ENCODE peak calls at places on chromosome 13, in nine cellular contexts. One of them, this sample, is unnamed.

GRCh38 chr13:20399961-20400360 is 125.7 kb downstream of the CRYL1 start:
- DNase-seq in heart right ventricle: no peak
- DNase-seq in ascending aorta: peak
- DNase-seq in upper lobe of right lung: no peak
- DNase-seq in naive thymus-derived CD4-positive, alpha-beta T cell: no peak
- DNase-seq in psoas muscle: no peak
- DNase-seq in CD8-positive, alpha-beta memory T cell: no peak
- DNase-seq in left ventricle myocardium inferior: no peak
- DNase-seq in AG09309: no peak
- DNase-seq in this sample: no peak

GRCh38 chr13:61727714-61728275 is 312.1 kb upstream of the PCDH20 start:
- DNase-seq in naive thymus-derived CD4-positive, alpha-beta T cell: no peak
- DNase-seq in upper lobe of right lung: no peak
- DNase-seq in CD8-positive, alpha-beta memory T cell: no peak
- DNase-seq in AG09309: no peak
- DNase-seq in heart right ventricle: no peak
- DNase-seq in left ventricle myocardium inferior: no peak
- DNase-seq in psoas muscle: no peak
- DNase-seq in ascending aorta: no peak
- DNase-seq in this sample: no peak

GRCh38 chr13:22703601-22704209 is 477.1 kb upstream of the SGCG start:
- DNase-seq in psoas muscle: no peak
- DNase-seq in left ventricle myocardium inferior: no peak
- DNase-seq in naive thymus-derived CD4-positive, alpha-beta T cell: no peak
- DNase-seq in ascending aorta: no peak
- DNase-seq in AG09309: no peak
- DNase-seq in heart right ventricle: no peak
- DNase-seq in upper lobe of right lung: no peak
- DNase-seq in CD8-positive, alpha-beta memory T cell: no peak
- DNase-seq in this sample: no peak

GRCh38 chr13:44323754-44324153 is 49.9 kb upstream of the SERP2 start:
- DNase-seq in AG09309: no peak
- DNase-seq in left ventricle myocardium inferior: no peak
- DNase-seq in heart right ventricle: no peak
- DNase-seq in CD8-positive, alpha-beta memory T cell: no peak
- DNase-seq in psoas muscle: no peak
- DNase-seq in upper lobe of right lung: no peak
- DNase-seq in naive thymus-derived CD4-positive, alpha-beta T cell: no peak
- DNase-seq in ascending aorta: no peak
- DNase-seq in this sample: no peak

GRCh38 chr13:76711515-76712182 is 174.6 kb downstream of the KCTD12 start:
- DNase-seq in heart right ventricle: no peak
- DNase-seq in ascending aorta: no peak
- DNase-seq in CD8-positive, alpha-beta memory T cell: no peak
- DNase-seq in psoas muscle: no peak
- DNase-seq in upper lobe of right lung: no peak
- DNase-seq in left ventricle myocardium inferior: no peak
- DNase-seq in naive thymus-derived CD4-positive, alpha-beta T cell: no peak
- DNase-seq in AG09309: peak
- DNase-seq in this sample: no peak

GRCh38 chr13:32278456-32278855 is 36.7 kb downstream of the ZAR1L start:
- DNase-seq in heart right ventricle: no peak
- DNase-seq in left ventricle myocardium inferior: no peak
- DNase-seq in upper lobe of right lung: no peak
- DNase-seq in ascending aorta: no peak
- DNase-seq in AG09309: no peak
- DNase-seq in psoas muscle: no peak
- DNase-seq in naive thymus-derived CD4-positive, alpha-beta T cell: no peak
- DNase-seq in CD8-positive, alpha-beta memory T cell: no peak
- DNase-seq in this sample: peak

GRCh38 chr13:71964491-71965108 is 97.6 kb upstream of the DACH1 start:
- DNase-seq in ascending aorta: no peak
- DNase-seq in left ventricle myocardium inferior: no peak
- DNase-seq in AG09309: no peak
- DNase-seq in psoas muscle: no peak
- DNase-seq in CD8-positive, alpha-beta memory T cell: no peak
- DNase-seq in heart right ventricle: no peak
- DNase-seq in naive thymus-derived CD4-positive, alpha-beta T cell: no peak
- DNase-seq in upper lobe of right lung: no peak
- DNase-seq in this sample: no peak

GRCh38 chr13:44331446-44331845 is 42.2 kb upstream of the SERP2 start:
- DNase-seq in CD8-positive, alpha-beta memory T cell: no peak
- DNase-seq in naive thymus-derived CD4-positive, alpha-beta T cell: no peak
- DNase-seq in upper lobe of right lung: no peak
- DNase-seq in AG09309: no peak
- DNase-seq in ascending aorta: no peak
- DNase-seq in heart right ventricle: no peak
- DNase-seq in left ventricle myocardium inferior: no peak
- DNase-seq in psoas muscle: no peak
- DNase-seq in this sample: no peak

GRCh38 chr13:43626994-43627393 is 159.8 kb downstream of the ENOX1 start:
- DNase-seq in left ventricle myocardium inferior: no peak
- DNase-seq in upper lobe of right lung: no peak
- DNase-seq in ascending aorta: no peak
- DNase-seq in psoas muscle: no peak
- DNase-seq in CD8-positive, alpha-beta memory T cell: no peak
- DNase-seq in naive thymus-derived CD4-positive, alpha-beta T cell: no peak
- DNase-seq in AG09309: no peak
- DNase-seq in heart right ventricle: no peak
- DNase-seq in this sample: no peak

GRCh38 chr13:56317839-56318238 is 822.9 kb upstream of the PRR20A start:
- DNase-seq in left ventricle myocardium inferior: no peak
- DNase-seq in CD8-positive, alpha-beta memory T cell: no peak
- DNase-seq in psoas muscle: no peak
- DNase-seq in ascending aorta: no peak
- DNase-seq in upper lobe of right lung: no peak
- DNase-seq in AG09309: no peak
- DNase-seq in heart right ventricle: no peak
- DNase-seq in naive thymus-derived CD4-positive, alpha-beta T cell: no peak
- DNase-seq in this sample: no peak

DNA sequence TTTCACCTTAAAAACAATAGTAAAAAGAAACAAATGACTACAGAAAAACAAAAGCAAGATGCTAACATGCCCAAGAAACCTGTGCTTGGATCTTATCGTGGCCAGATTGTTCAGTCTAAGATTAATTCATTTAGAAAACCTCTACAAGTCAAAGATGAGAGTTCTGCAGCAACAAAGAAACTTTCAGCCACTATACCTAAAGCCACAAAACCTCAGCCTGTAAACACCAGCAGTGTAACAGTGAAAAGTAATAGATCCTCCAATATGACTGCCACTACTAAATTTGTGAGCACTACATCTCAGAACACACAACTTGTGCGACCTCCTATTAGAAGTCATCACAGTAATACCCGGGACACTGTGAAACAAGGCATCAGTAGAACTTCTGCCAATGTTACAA is 6.0 kb downstream of the CKAP2 start:
- DNase-seq in CD8-positive, alpha-beta memory T cell: no peak
- DNase-seq in naive thymus-derived CD4-positive, alpha-beta T cell: no peak
- DNase-seq in psoas muscle: no peak
- DNase-seq in heart right ventricle: no peak
- DNase-seq in left ventricle myocardium inferior: no peak
- DNase-seq in AG09309: no peak
- DNase-seq in ascending aorta: no peak
- DNase-seq in upper lobe of right lung: no peak
- DNase-seq in this sample: no peak
- H3K4me3 ChIP-seq in CD8-positive, alpha-beta memory T cell: no peak
- H3K4me3 ChIP-seq in naive thymus-derived CD4-positive, alpha-beta T cell: no peak
- H3K4me3 ChIP-seq in psoas muscle: no peak
- H3K4me3 ChIP-seq in heart right ventricle: no peak
- H3K4me3 ChIP-seq in left ventricle myocardium inferior: no peak
- H3K4me3 ChIP-seq in AG09309: no peak
- H3K4me3 ChIP-seq in ascending aorta: no peak
- H3K4me3 ChIP-seq in upper lobe of right lung: no peak
- H3K4me3 ChIP-seq in this sample: no peak

GRCh38 chr13:114203536-114203935 is 24.5 kb downstream of the CFAP97D2 start:
- DNase-seq in left ventricle myocardium inferior: no peak
- DNase-seq in psoas muscle: no peak
- DNase-seq in ascending aorta: no peak
- DNase-seq in AG09309: no peak
- DNase-seq in upper lobe of right lung: no peak
- DNase-seq in CD8-positive, alpha-beta memory T cell: no peak
- DNase-seq in heart right ventricle: no peak
- DNase-seq in naive thymus-derived CD4-positive, alpha-beta T cell: peak
- DNase-seq in this sample: no peak

GRCh38 chr13:114199961-114200672 is 21.1 kb downstream of the CFAP97D2 start:
- DNase-seq in upper lobe of right lung: no peak
- DNase-seq in heart right ventricle: no peak
- DNase-seq in CD8-positive, alpha-beta memory T cell: no peak
- DNase-seq in psoas muscle: no peak
- DNase-seq in AG09309: no peak
- DNase-seq in ascending aorta: no peak
- DNase-seq in left ventricle myocardium inferior: no peak
- DNase-seq in naive thymus-derived CD4-positive, alpha-beta T cell: no peak
- DNase-seq in this sample: no peak

GRCh38 chr13:114198556-114198955 is 19.5 kb downstream of the CFAP97D2 start:
- DNase-seq in psoas muscle: no peak
- DNase-seq in naive thymus-derived CD4-positive, alpha-beta T cell: no peak
- DNase-seq in AG09309: no peak
- DNase-seq in CD8-positive, alpha-beta memory T cell: no peak
- DNase-seq in ascending aorta: peak
- DNase-seq in left ventricle myocardium inferior: no peak
- DNase-seq in upper lobe of right lung: no peak
- DNase-seq in heart right ventricle: no peak
- DNase-seq in this sample: no peak

GRCh38 chr13:114202581-114202980 is 23.5 kb downstream of the CFAP97D2 start:
- DNase-seq in naive thymus-derived CD4-positive, alpha-beta T cell: no peak
- DNase-seq in upper lobe of right lung: no peak
- DNase-seq in CD8-positive, alpha-beta memory T cell: no peak
- DNase-seq in AG09309: no peak
- DNase-seq in left ventricle myocardium inferior: no peak
- DNase-seq in psoas muscle: no peak
- DNase-seq in heart right ventricle: no peak
- DNase-seq in ascending aorta: no peak
- DNase-seq in this sample: no peak

DNA sequence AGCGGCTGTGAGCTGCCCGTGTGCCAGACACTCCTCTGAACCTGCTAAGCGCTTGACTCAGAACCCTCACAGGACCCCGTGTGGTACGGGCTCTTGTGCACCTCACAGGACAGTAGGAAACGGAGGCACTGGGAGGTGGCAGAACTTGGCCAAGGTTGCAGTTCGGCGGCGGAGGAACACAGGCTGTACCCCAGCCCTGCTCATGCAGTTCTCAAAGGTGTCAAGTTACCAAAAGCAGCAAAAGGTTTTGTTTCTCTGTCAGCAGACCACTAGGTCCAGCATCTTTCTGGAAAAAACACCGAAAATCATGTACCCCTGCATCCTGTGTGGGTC is 21.6 kb downstream of the CFAP97D2 start:
- DNase-seq in ascending aorta: no peak
- DNase-seq in left ventricle myocardium inferior: no peak
- DNase-seq in heart right ventricle: no peak
- DNase-seq in psoas muscle: no peak
- DNase-seq in naive thymus-derived CD4-positive, alpha-beta T cell: no peak
- DNase-seq in upper lobe of right lung: no peak
- DNase-seq in AG09309: no peak
- DNase-seq in CD8-positive, alpha-beta memory T cell: no peak
- DNase-seq in this sample: no peak
- H3K4me3 ChIP-seq in ascending aorta: no peak
- H3K4me3 ChIP-seq in left ventricle myocardium inferior: no peak
- H3K4me3 ChIP-seq in heart right ventricle: no peak
- H3K4me3 ChIP-seq in psoas muscle: peak
- H3K4me3 ChIP-seq in naive thymus-derived CD4-positive, alpha-beta T cell: no peak
- H3K4me3 ChIP-seq in upper lobe of right lung: no peak
- H3K4me3 ChIP-seq in AG09309: no peak
- H3K4me3 ChIP-seq in CD8-positive, alpha-beta memory T cell: no peak
- H3K4me3 ChIP-seq in this sample: no peak

DNA sequence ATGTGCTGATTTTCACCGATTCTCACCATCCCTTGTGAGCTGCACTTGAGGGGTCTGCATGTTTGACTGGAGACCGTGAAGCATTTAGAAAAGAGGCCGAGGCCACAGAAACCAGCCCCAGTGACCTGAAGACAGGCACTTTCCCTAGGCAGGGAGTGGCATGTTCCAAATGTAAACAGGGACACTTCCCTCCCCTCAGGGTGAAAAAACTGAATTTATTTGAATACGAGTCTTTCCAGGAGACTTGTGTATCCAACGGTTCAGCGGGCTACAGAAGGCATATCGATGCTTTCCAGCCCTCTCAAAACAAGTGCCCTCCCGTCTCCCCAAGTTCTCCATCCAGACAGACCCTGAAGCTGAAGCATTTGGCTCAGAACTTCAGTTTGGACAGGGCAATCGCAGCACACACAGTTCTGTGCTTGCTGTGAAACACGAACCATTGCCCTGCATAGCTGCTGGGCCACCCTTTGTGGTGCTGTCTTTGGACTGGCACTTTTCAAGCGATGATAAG is 106.1 kb downstream of the ZIC5 start:
- DNase-seq in ascending aorta: no peak
- DNase-seq in AG09309: no peak
- DNase-seq in CD8-positive, alpha-beta memory T cell: no peak
- DNase-seq in psoas muscle: no peak
- DNase-seq in naive thymus-derived CD4-positive, alpha-beta T cell: no peak
- DNase-seq in heart right ventricle: no peak
- DNase-seq in upper lobe of right lung: no peak
- DNase-seq in left ventricle myocardium inferior: no peak
- DNase-seq in this sample: no peak
- H3K4me3 ChIP-seq in ascending aorta: no peak
- H3K4me3 ChIP-seq in AG09309: no peak
- H3K4me3 ChIP-seq in CD8-positive, alpha-beta memory T cell: no peak
- H3K4me3 ChIP-seq in psoas muscle: no peak
- H3K4me3 ChIP-seq in naive thymus-derived CD4-positive, alpha-beta T cell: no peak
- H3K4me3 ChIP-seq in heart right ventricle: no peak
- H3K4me3 ChIP-seq in upper lobe of right lung: no peak
- H3K4me3 ChIP-seq in left ventricle myocardium inferior: no peak
- H3K4me3 ChIP-seq in this sample: no peak

DNA sequence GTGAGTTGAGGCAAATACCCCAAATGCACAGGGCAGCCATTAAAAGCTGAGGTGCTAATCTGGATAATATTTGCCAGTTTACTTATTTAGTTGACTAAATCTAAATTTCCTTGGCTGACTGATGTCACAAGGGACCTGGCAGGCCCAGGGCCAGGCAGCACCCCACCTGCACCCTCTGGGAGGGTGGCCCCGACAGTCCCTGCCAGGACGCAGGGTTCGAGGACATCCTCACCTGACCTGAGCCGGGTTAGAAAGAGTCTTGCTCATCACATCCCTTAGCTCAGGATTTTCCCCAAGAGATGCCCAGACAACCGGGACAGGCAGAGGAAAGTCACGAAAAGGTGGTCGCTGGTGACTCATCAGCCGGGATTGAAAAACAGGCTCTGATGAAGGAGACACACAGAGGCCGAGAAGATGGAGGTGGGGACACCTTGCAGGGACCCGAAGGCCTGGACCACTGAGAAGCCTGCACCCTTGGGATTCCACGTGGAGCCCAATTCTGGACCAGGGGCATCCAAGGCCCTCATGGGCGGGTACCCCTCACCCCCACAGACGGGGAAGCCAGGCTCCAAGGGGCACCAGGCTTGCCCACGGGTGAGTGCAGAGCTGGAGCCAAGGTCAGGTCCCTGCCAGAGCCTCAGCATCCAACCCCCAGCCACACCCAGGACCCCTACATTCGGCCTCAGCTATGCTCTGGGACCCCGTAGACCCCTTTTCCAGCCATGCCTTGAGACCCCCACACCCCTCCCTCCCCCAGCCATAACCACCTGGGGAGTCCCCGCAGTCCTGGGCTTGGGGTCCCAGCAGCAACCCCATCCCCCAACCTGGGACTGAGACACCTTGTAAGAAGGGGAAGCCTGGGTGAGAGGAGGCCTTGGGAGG is 103.2 kb downstream of the SOX1 start:
- DNase-seq in naive thymus-derived CD4-positive, alpha-beta T cell: no peak
- DNase-seq in heart right ventricle: no peak
- DNase-seq in CD8-positive, alpha-beta memory T cell: no peak
- DNase-seq in left ventricle myocardium inferior: no peak
- DNase-seq in upper lobe of right lung: peak
- DNase-seq in AG09309: no peak
- DNase-seq in ascending aorta: no peak
- DNase-seq in psoas muscle: no peak
- DNase-seq in this sample: no peak
- H3K4me3 ChIP-seq in naive thymus-derived CD4-positive, alpha-beta T cell: no peak
- H3K4me3 ChIP-seq in heart right ventricle: no peak
- H3K4me3 ChIP-seq in CD8-positive, alpha-beta memory T cell: no peak
- H3K4me3 ChIP-seq in left ventricle myocardium inferior: no peak
- H3K4me3 ChIP-seq in upper lobe of right lung: no peak
- H3K4me3 ChIP-seq in AG09309: no peak
- H3K4me3 ChIP-seq in ascending aorta: no peak
- H3K4me3 ChIP-seq in psoas muscle: no peak
- H3K4me3 ChIP-seq in this sample: no peak